ENCODE peak calls at places on chromosome 2, in seven cellular contexts. One of them, this sample, is unnamed.
A peak's percentile ranks its signal among the peaks of the same experiment; 100 is the strongest.

GRCh38 chr2:103138123-103138886 is 376.5 kb downstream of the TMEM182 start:
- DNase-seq in HS-5: no peak
- DNase-seq in GM23248: no peak
- DNase-seq in frontal cortex: no peak
- DNase-seq in NCI-H748 treated with DMSO at 0.1 percent for 48 hours: no peak
- DNase-seq in NCI-H1048: no peak
- DNase-seq in glutamatergic neuron: no peak
- DNase-seq in this sample: no peak

GRCh38 chr2:28470759-28471158 is 25.1 kb upstream of the PLB1 start:
- DNase-seq in HS-5: no peak
- DNase-seq in GM23248: no peak
- DNase-seq in frontal cortex: no peak
- DNase-seq in NCI-H748 treated with DMSO at 0.1 percent for 48 hours: no peak
- DNase-seq in NCI-H1048: no peak
- DNase-seq in glutamatergic neuron: no peak
- DNase-seq in this sample: no peak

GRCh38 chr2:180268006-180268405 is 260.9 kb upstream of the CWC22 start:
- DNase-seq in HS-5: no peak
- DNase-seq in GM23248: no peak
- DNase-seq in frontal cortex: no peak
- DNase-seq in NCI-H748 treated with DMSO at 0.1 percent for 48 hours: no peak
- DNase-seq in NCI-H1048: no peak
- DNase-seq in glutamatergic neuron: no peak
- DNase-seq in this sample: no peak

GRCh38 chr2:223576873-223577272 is 25.3 kb downstream of the SCG2 start:
- DNase-seq in HS-5: peak; percentile 94
- DNase-seq in GM23248: peak; percentile 97
- DNase-seq in frontal cortex: no peak
- DNase-seq in NCI-H748 treated with DMSO at 0.1 percent for 48 hours: no peak
- DNase-seq in NCI-H1048: no peak
- DNase-seq in glutamatergic neuron: no peak
- DNase-seq in this sample: no peak

GRCh38 chr2:70190086-70190412 is 770 bp downstream of the C2orf42 start:
- DNase-seq in HS-5: no peak
- DNase-seq in GM23248: no peak
- DNase-seq in frontal cortex: peak; percentile 14
- DNase-seq in NCI-H748 treated with DMSO at 0.1 percent for 48 hours: no peak
- DNase-seq in NCI-H1048: no peak
- DNase-seq in glutamatergic neuron: no peak
- DNase-seq in this sample: peak; percentile 48

GRCh38 chr2:119367472-119368099 is 809 bp downstream of the DBI start:
- DNase-seq in HS-5: no peak
- DNase-seq in GM23248: peak; percentile 49
- DNase-seq in frontal cortex: peak; percentile 64
- DNase-seq in NCI-H748 treated with DMSO at 0.1 percent for 48 hours: no peak
- DNase-seq in NCI-H1048: no peak
- DNase-seq in glutamatergic neuron: peak; percentile 83
- DNase-seq in this sample: peak; percentile 31

GRCh38 chr2:9423922-9424272 is 443 bp downstream of the CPSF3 start:
- DNase-seq in HS-5: no peak
- DNase-seq in GM23248: peak; percentile 70
- DNase-seq in frontal cortex: no peak
- DNase-seq in NCI-H748 treated with DMSO at 0.1 percent for 48 hours: no peak
- DNase-seq in NCI-H1048: no peak
- DNase-seq in glutamatergic neuron: no peak
- DNase-seq in this sample: peak; percentile 37

GRCh38 chr2:230230087-230230486 is 4.6 kb downstream of the SP140 start:
- DNase-seq in HS-5: peak; percentile 59
- DNase-seq in GM23248: peak; percentile 3
- DNase-seq in frontal cortex: no peak
- DNase-seq in NCI-H748 treated with DMSO at 0.1 percent for 48 hours: no peak
- DNase-seq in NCI-H1048: no peak
- DNase-seq in glutamatergic neuron: no peak
- DNase-seq in this sample: no peak

GRCh38 chr2:240140920-240141319 is 462 bp upstream of the OTOS start:
- DNase-seq in HS-5: no peak
- DNase-seq in GM23248: no peak
- DNase-seq in frontal cortex: no peak
- DNase-seq in NCI-H748 treated with DMSO at 0.1 percent for 48 hours: no peak
- DNase-seq in NCI-H1048: no peak
- DNase-seq in glutamatergic neuron: no peak
- DNase-seq in this sample: no peak

GRCh38 chr2:136665741-136666140 is 99.6 kb upstream of the THSD7B start:
- DNase-seq in HS-5: no peak
- DNase-seq in GM23248: no peak
- DNase-seq in frontal cortex: no peak
- DNase-seq in NCI-H748 treated with DMSO at 0.1 percent for 48 hours: no peak
- DNase-seq in NCI-H1048: no peak
- DNase-seq in glutamatergic neuron: no peak
- DNase-seq in this sample: no peak

GRCh38 chr2:65228249-65228750 is 669 bp downstream of the ACTR2 start:
- DNase-seq in HS-5: no peak
- DNase-seq in GM23248: peak; percentile 70
- DNase-seq in frontal cortex: no peak
- DNase-seq in NCI-H748 treated with DMSO at 0.1 percent for 48 hours: no peak
- DNase-seq in NCI-H1048: no peak
- DNase-seq in glutamatergic neuron: no peak
- DNase-seq in this sample: no peak

GRCh38 chr2:205556841-205557539 is 125.3 kb upstream of the NRP2 start:
- DNase-seq in HS-5: no peak
- DNase-seq in GM23248: no peak
- DNase-seq in frontal cortex: no peak
- DNase-seq in NCI-H748 treated with DMSO at 0.1 percent for 48 hours: no peak
- DNase-seq in NCI-H1048: no peak
- DNase-seq in glutamatergic neuron: peak; percentile 56
- DNase-seq in this sample: no peak

GRCh38 chr2:171522057-171522803 is at the start of gene CYBRD1:
- DNase-seq in HS-5: peak; percentile 57
- DNase-seq in GM23248: peak; percentile 91
- DNase-seq in frontal cortex: peak; percentile 66
- DNase-seq in NCI-H748 treated with DMSO at 0.1 percent for 48 hours: no peak
- DNase-seq in NCI-H1048: no peak
- DNase-seq in glutamatergic neuron: peak; percentile 30
- DNase-seq in this sample: no peak

GRCh38 chr2:9772999-9773904 is 70.0 kb upstream of the TAF1B start:
- DNase-seq in HS-5: no peak
- DNase-seq in GM23248: no peak
- DNase-seq in frontal cortex: no peak
- DNase-seq in NCI-H748 treated with DMSO at 0.1 percent for 48 hours: no peak
- DNase-seq in NCI-H1048: no peak
- DNase-seq in glutamatergic neuron: no peak
- DNase-seq in this sample: no peak

GRCh38 chr2:39179974-39180960 is 59.4 kb upstream of the SOS1 start:
- DNase-seq in HS-5: no peak
- DNase-seq in GM23248: no peak
- DNase-seq in frontal cortex: no peak
- DNase-seq in NCI-H748 treated with DMSO at 0.1 percent for 48 hours: no peak
- DNase-seq in NCI-H1048: no peak
- DNase-seq in glutamatergic neuron: no peak
- DNase-seq in this sample: no peak

GRCh38 chr2:71358931-71359671 is 27.5 kb downstream of the ZNF638 start:
- DNase-seq in HS-5: peak; percentile 70
- DNase-seq in GM23248: peak; percentile 93
- DNase-seq in frontal cortex: no peak
- DNase-seq in NCI-H748 treated with DMSO at 0.1 percent for 48 hours: no peak
- DNase-seq in NCI-H1048: no peak
- DNase-seq in glutamatergic neuron: no peak
- DNase-seq in this sample: no peak

GRCh38 chr2:45184606-45185005 is 175.4 kb upstream of the SIX2 start:
- DNase-seq in HS-5: peak; percentile 60
- DNase-seq in GM23248: peak; percentile 73
- DNase-seq in frontal cortex: no peak
- DNase-seq in NCI-H748 treated with DMSO at 0.1 percent for 48 hours: no peak
- DNase-seq in NCI-H1048: no peak
- DNase-seq in glutamatergic neuron: no peak
- DNase-seq in this sample: no peak

GRCh38 chr2:191169456-191170300 is 18.9 kb upstream of the STAT4 start:
- DNase-seq in HS-5: peak; percentile 48
- DNase-seq in GM23248: peak; percentile 43
- DNase-seq in frontal cortex: no peak
- DNase-seq in NCI-H748 treated with DMSO at 0.1 percent for 48 hours: no peak
- DNase-seq in NCI-H1048: no peak
- DNase-seq in glutamatergic neuron: no peak
- DNase-seq in this sample: no peak

GRCh38 chr2:228410051-228410450 is 228.6 kb upstream of the SPHKAP start:
- DNase-seq in HS-5: no peak
- DNase-seq in GM23248: no peak
- DNase-seq in frontal cortex: no peak
- DNase-seq in NCI-H748 treated with DMSO at 0.1 percent for 48 hours: no peak
- DNase-seq in NCI-H1048: no peak
- DNase-seq in glutamatergic neuron: no peak
- DNase-seq in this sample: no peak

GRCh38 chr2:164369416-164369815 is 251.9 kb downstream of the GRB14 start:
- DNase-seq in HS-5: no peak
- DNase-seq in GM23248: no peak
- DNase-seq in frontal cortex: no peak
- DNase-seq in NCI-H748 treated with DMSO at 0.1 percent for 48 hours: no peak
- DNase-seq in NCI-H1048: no peak
- DNase-seq in glutamatergic neuron: no peak
- DNase-seq in this sample: no peak

GRCh38 chr2:9941996-9942390 is 9.5 kb upstream of the GRHL1 start:
- DNase-seq in HS-5: no peak
- DNase-seq in GM23248: no peak
- DNase-seq in frontal cortex: no peak
- DNase-seq in NCI-H748 treated with DMSO at 0.1 percent for 48 hours: no peak
- DNase-seq in NCI-H1048: no peak
- DNase-seq in glutamatergic neuron: no peak
- DNase-seq in this sample: no peak

GRCh38 chr2:14494759-14495158 is 137.8 kb upstream of the LRATD1 start:
- DNase-seq in HS-5: no peak
- DNase-seq in GM23248: no peak
- DNase-seq in frontal cortex: no peak
- DNase-seq in NCI-H748 treated with DMSO at 0.1 percent for 48 hours: no peak
- DNase-seq in NCI-H1048: no peak
- DNase-seq in glutamatergic neuron: no peak
- DNase-seq in this sample: no peak

GRCh38 chr2:62527478-62528210 is 21.6 kb upstream of the TMEM17 start:
- DNase-seq in HS-5: no peak
- DNase-seq in GM23248: no peak
- DNase-seq in frontal cortex: no peak
- DNase-seq in NCI-H748 treated with DMSO at 0.1 percent for 48 hours: peak; percentile 70
- DNase-seq in NCI-H1048: no peak
- DNase-seq in glutamatergic neuron: no peak
- DNase-seq in this sample: no peak

GRCh38 chr2:105102963-105103421 is 65.1 kb downstream of the MRPS9 start:
- DNase-seq in HS-5: peak; percentile 41
- DNase-seq in GM23248: peak; percentile 55
- DNase-seq in frontal cortex: no peak
- DNase-seq in NCI-H748 treated with DMSO at 0.1 percent for 48 hours: no peak
- DNase-seq in NCI-H1048: no peak
- DNase-seq in glutamatergic neuron: no peak
- DNase-seq in this sample: no peak

GRCh38 chr2:206164261-206164862 is 4.7 kb downstream of the EEF1B2 start:
- DNase-seq in HS-5: peak; percentile 35
- DNase-seq in GM23248: peak; percentile 52
- DNase-seq in frontal cortex: peak; percentile 33
- DNase-seq in NCI-H748 treated with DMSO at 0.1 percent for 48 hours: peak; percentile 19
- DNase-seq in NCI-H1048: no peak
- DNase-seq in glutamatergic neuron: no peak
- DNase-seq in this sample: peak; percentile 43

GRCh38 chr2:235270951-235271350 is 222.9 kb upstream of the AGAP1 start:
- DNase-seq in HS-5: peak; percentile 52
- DNase-seq in GM23248: peak; percentile 76
- DNase-seq in frontal cortex: no peak
- DNase-seq in NCI-H748 treated with DMSO at 0.1 percent for 48 hours: no peak
- DNase-seq in NCI-H1048: no peak
- DNase-seq in glutamatergic neuron: no peak
- DNase-seq in this sample: no peak

GRCh38 chr2:202387608-202388342 is 11.6 kb downstream of the BMPR2 start:
- DNase-seq in HS-5: no peak
- DNase-seq in GM23248: peak; percentile 32
- DNase-seq in frontal cortex: no peak
- DNase-seq in NCI-H748 treated with DMSO at 0.1 percent for 48 hours: no peak
- DNase-seq in NCI-H1048: no peak
- DNase-seq in glutamatergic neuron: no peak
- DNase-seq in this sample: no peak

GRCh38 chr2:232860593-232861241 is 9.3 kb upstream of the SNORC start:
- DNase-seq in HS-5: no peak
- DNase-seq in GM23248: no peak
- DNase-seq in frontal cortex: no peak
- DNase-seq in NCI-H748 treated with DMSO at 0.1 percent for 48 hours: no peak
- DNase-seq in NCI-H1048: no peak
- DNase-seq in glutamatergic neuron: no peak
- DNase-seq in this sample: no peak

GRCh38 chr2:19574788-19575260 is 216.4 kb upstream of the OSR1 start:
- DNase-seq in HS-5: peak; percentile 79
- DNase-seq in GM23248: peak; percentile 84
- DNase-seq in frontal cortex: no peak
- DNase-seq in NCI-H748 treated with DMSO at 0.1 percent for 48 hours: no peak
- DNase-seq in NCI-H1048: no peak
- DNase-seq in glutamatergic neuron: no peak
- DNase-seq in this sample: no peak

GRCh38 chr2:224278531-224278930 is 123.4 kb downstream of the FAM124B start:
- DNase-seq in HS-5: no peak
- DNase-seq in GM23248: peak; percentile 77
- DNase-seq in frontal cortex: no peak
- DNase-seq in NCI-H748 treated with DMSO at 0.1 percent for 48 hours: no peak
- DNase-seq in NCI-H1048: no peak
- DNase-seq in glutamatergic neuron: no peak
- DNase-seq in this sample: no peak

GRCh38 chr2:188527701-188528100 is 236.0 kb downstream of the GULP1 start:
- DNase-seq in HS-5: no peak
- DNase-seq in GM23248: peak; percentile 20
- DNase-seq in frontal cortex: no peak
- DNase-seq in NCI-H748 treated with DMSO at 0.1 percent for 48 hours: no peak
- DNase-seq in NCI-H1048: no peak
- DNase-seq in glutamatergic neuron: no peak
- DNase-seq in this sample: no peak